ENCODE peak calls at places on chromosomes 6 and 20, in seven cellular contexts. One of them, this sample, is unnamed.

GRCh38 chr6:47168176-47168575 is 126.0 kb upstream of the ADGRF1 start:
- DNase-seq in PC-3: peak; percentile 98
- DNase-seq in CD8-positive, alpha-beta T cell: no peak
- DNase-seq in small intestine: no peak
- DNase-seq in effector memory CD4-positive, alpha-beta T cell: no peak
- DNase-seq in prostate gland: peak; percentile 30
- DNase-seq in GM23248: peak; percentile 95
- DNase-seq in this sample: peak; percentile 65

GRCh38 chr20:23363257-23363649 is 1.3 kb downstream of the GZF1 start:
- DNase-seq in PC-3: no peak
- DNase-seq in CD8-positive, alpha-beta T cell: no peak
- DNase-seq in small intestine: no peak
- DNase-seq in effector memory CD4-positive, alpha-beta T cell: no peak
- DNase-seq in prostate gland: no peak
- DNase-seq in GM23248: peak; percentile 26
- DNase-seq in this sample: peak; percentile 67

GRCh38 chr6:123276439-123277045 is 280.5 kb downstream of the CLVS2 start:
- DNase-seq in PC-3: no peak
- DNase-seq in CD8-positive, alpha-beta T cell: no peak
- DNase-seq in small intestine: no peak
- DNase-seq in effector memory CD4-positive, alpha-beta T cell: no peak
- DNase-seq in prostate gland: no peak
- DNase-seq in GM23248: no peak
- DNase-seq in this sample: no peak

GRCh38 chr20:47768016-47768953 is 17.0 kb downstream of the SULF2 start:
- DNase-seq in PC-3: no peak
- DNase-seq in CD8-positive, alpha-beta T cell: no peak
- DNase-seq in small intestine: peak; percentile 42
- DNase-seq in effector memory CD4-positive, alpha-beta T cell: no peak
- DNase-seq in prostate gland: no peak
- DNase-seq in GM23248: no peak
- DNase-seq in this sample: peak; percentile 92

GRCh38 chr6:50816115-50816675 is 2.5 kb upstream of the TFAP2B start:
- DNase-seq in PC-3: peak; percentile 91
- DNase-seq in CD8-positive, alpha-beta T cell: peak; percentile 53
- DNase-seq in small intestine: peak; percentile 69
- DNase-seq in effector memory CD4-positive, alpha-beta T cell: peak; percentile 25
- DNase-seq in prostate gland: peak; percentile 68
- DNase-seq in GM23248: peak; percentile 80
- DNase-seq in this sample: peak; percentile 54

GRCh38 chr20:44068311-44068710 is 118.7 kb downstream of the JPH2 start:
- DNase-seq in PC-3: no peak
- DNase-seq in CD8-positive, alpha-beta T cell: no peak
- DNase-seq in small intestine: no peak
- DNase-seq in effector memory CD4-positive, alpha-beta T cell: no peak
- DNase-seq in prostate gland: no peak
- DNase-seq in GM23248: no peak
- DNase-seq in this sample: no peak

GRCh38 chr6:143197377-143197776 is 136.7 kb downstream of the AIG1 start:
- DNase-seq in PC-3: no peak
- DNase-seq in CD8-positive, alpha-beta T cell: no peak
- DNase-seq in small intestine: no peak
- DNase-seq in effector memory CD4-positive, alpha-beta T cell: no peak
- DNase-seq in prostate gland: no peak
- DNase-seq in GM23248: peak; percentile 44
- DNase-seq in this sample: no peak

GRCh38 chr6:153272201-153272980 is 141.3 kb upstream of the RGS17 start:
- DNase-seq in PC-3: no peak
- DNase-seq in CD8-positive, alpha-beta T cell: no peak
- DNase-seq in small intestine: no peak
- DNase-seq in effector memory CD4-positive, alpha-beta T cell: no peak
- DNase-seq in prostate gland: no peak
- DNase-seq in GM23248: no peak
- DNase-seq in this sample: no peak

GRCh38 chr6:160881409-160881808 is 110.2 kb upstream of the MAP3K4 start:
- DNase-seq in PC-3: no peak
- DNase-seq in CD8-positive, alpha-beta T cell: no peak
- DNase-seq in small intestine: no peak
- DNase-seq in effector memory CD4-positive, alpha-beta T cell: no peak
- DNase-seq in prostate gland: no peak
- DNase-seq in GM23248: peak; percentile 36
- DNase-seq in this sample: no peak

GRCh38 chr6:30361661-30362060 is 16.7 kb downstream of the RPP21 start:
- DNase-seq in PC-3: no peak
- DNase-seq in CD8-positive, alpha-beta T cell: no peak
- DNase-seq in small intestine: no peak
- DNase-seq in effector memory CD4-positive, alpha-beta T cell: no peak
- DNase-seq in prostate gland: no peak
- DNase-seq in GM23248: no peak
- DNase-seq in this sample: no peak

GRCh38 chr6:127121637-127121960 is 3.1 kb downstream of the RSPO3 start:
- DNase-seq in PC-3: no peak
- DNase-seq in CD8-positive, alpha-beta T cell: no peak
- DNase-seq in small intestine: no peak
- DNase-seq in effector memory CD4-positive, alpha-beta T cell: no peak
- DNase-seq in prostate gland: no peak
- DNase-seq in GM23248: no peak
- DNase-seq in this sample: no peak

GRCh38 chr6:154319231-154319858 is 37.3 kb downstream of the IPCEF1 start:
- DNase-seq in PC-3: peak; percentile 36
- DNase-seq in CD8-positive, alpha-beta T cell: no peak
- DNase-seq in small intestine: no peak
- DNase-seq in effector memory CD4-positive, alpha-beta T cell: no peak
- DNase-seq in prostate gland: no peak
- DNase-seq in GM23248: peak; percentile 65
- DNase-seq in this sample: no peak

GRCh38 chr6:22145823-22146379 is 150.9 kb downstream of the PRL start:
- DNase-seq in PC-3: no peak
- DNase-seq in CD8-positive, alpha-beta T cell: no peak
- DNase-seq in small intestine: no peak
- DNase-seq in effector memory CD4-positive, alpha-beta T cell: no peak
- DNase-seq in prostate gland: no peak
- DNase-seq in GM23248: peak; percentile 73
- DNase-seq in this sample: no peak

DNA sequence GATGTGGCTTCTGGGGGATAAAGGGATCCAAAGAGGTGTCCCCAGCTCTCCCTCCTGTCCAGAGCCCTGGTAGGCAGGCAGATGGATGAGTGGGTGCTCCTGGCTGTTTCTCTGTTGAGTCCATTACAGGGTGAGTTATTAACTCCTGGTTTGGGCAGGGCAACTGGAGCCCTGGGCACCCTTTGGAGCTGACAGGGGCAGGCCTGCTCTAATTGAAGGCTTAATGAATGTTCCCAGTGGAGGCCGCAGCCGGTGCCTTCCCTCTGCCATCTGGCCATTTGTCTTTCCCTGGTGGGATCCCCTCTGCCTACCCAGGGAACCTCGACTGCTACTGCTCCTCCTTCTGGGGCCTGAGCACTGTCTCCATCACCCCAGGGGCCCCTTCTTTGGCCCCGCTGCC is 44.7 kb upstream of the MLN start:
- DNase-seq in PC-3: no peak
- DNase-seq in CD8-positive, alpha-beta T cell: no peak
- DNase-seq in small intestine: peak; percentile 35
- DNase-seq in effector memory CD4-positive, alpha-beta T cell: no peak
- DNase-seq in prostate gland: no peak
- DNase-seq in GM23248: no peak
- DNase-seq in this sample: peak; percentile 16
- H3K27ac ChIP-seq in PC-3: no peak overlapping the region
- H3K27ac ChIP-seq in CD8-positive, alpha-beta T cell: no peak overlapping the region
- H3K27ac ChIP-seq in small intestine: no peak overlapping the region
- H3K27ac ChIP-seq in effector memory CD4-positive, alpha-beta T cell: no peak overlapping the region
- H3K27ac ChIP-seq in prostate gland: no peak overlapping the region
- H3K27ac ChIP-seq in GM23248: no peak overlapping the region
- H3K27ac ChIP-seq in this sample: no peak overlapping the region

DNA sequence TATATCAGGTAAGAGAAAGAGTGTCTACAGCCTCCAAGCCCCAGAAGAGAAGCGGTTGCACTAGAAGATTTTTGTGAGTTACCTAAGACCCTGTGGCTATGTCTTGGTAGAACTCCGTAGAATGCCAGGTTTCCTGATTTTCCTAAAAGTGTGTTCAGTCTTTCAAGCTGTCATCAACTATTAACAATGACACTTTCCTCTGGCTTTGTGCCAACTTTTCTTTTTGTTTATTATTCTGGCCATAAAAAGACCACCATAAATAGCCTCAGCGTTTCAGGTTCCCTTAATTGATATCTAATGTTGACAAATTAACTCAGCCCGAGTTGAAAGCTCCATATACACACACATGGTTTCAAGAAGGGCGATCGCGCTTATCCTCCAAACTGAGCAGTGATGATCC is 1.2 kb downstream of the PAK5 start:
- DNase-seq in PC-3: no peak
- DNase-seq in CD8-positive, alpha-beta T cell: no peak
- DNase-seq in small intestine: no peak
- DNase-seq in effector memory CD4-positive, alpha-beta T cell: no peak
- DNase-seq in prostate gland: no peak
- DNase-seq in GM23248: no peak
- DNase-seq in this sample: no peak
- H3K4me3 ChIP-seq in PC-3: no peak overlapping the region
- H3K4me3 ChIP-seq in CD8-positive, alpha-beta T cell: no peak overlapping the region
- H3K4me3 ChIP-seq in small intestine: no peak overlapping the region
- H3K4me3 ChIP-seq in effector memory CD4-positive, alpha-beta T cell: no peak overlapping the region
- H3K4me3 ChIP-seq in prostate gland: no peak overlapping the region
- H3K4me3 ChIP-seq in GM23248: no peak overlapping the region
- H3K4me3 ChIP-seq in this sample: no peak overlapping the region

GRCh38 chr20:50393242-50393641 is 116.9 kb upstream of the PTPN1 start:
- DNase-seq in PC-3: no peak
- DNase-seq in CD8-positive, alpha-beta T cell: no peak
- DNase-seq in small intestine: no peak
- DNase-seq in effector memory CD4-positive, alpha-beta T cell: no peak
- DNase-seq in prostate gland: no peak
- DNase-seq in GM23248: no peak
- DNase-seq in this sample: no peak

GRCh38 chr20:50395258-50395729 is 114.9 kb upstream of the PTPN1 start:
- DNase-seq in PC-3: peak; percentile 37
- DNase-seq in CD8-positive, alpha-beta T cell: no peak
- DNase-seq in small intestine: no peak
- DNase-seq in effector memory CD4-positive, alpha-beta T cell: no peak
- DNase-seq in prostate gland: peak; percentile 55
- DNase-seq in GM23248: peak; percentile 69
- DNase-seq in this sample: peak; percentile 83

GRCh38 chr20:50392138-50392866 is 117.9 kb upstream of the PTPN1 start:
- DNase-seq in PC-3: no peak
- DNase-seq in CD8-positive, alpha-beta T cell: no peak
- DNase-seq in small intestine: no peak
- DNase-seq in effector memory CD4-positive, alpha-beta T cell: no peak
- DNase-seq in prostate gland: no peak
- DNase-seq in GM23248: no peak
- DNase-seq in this sample: no peak

GRCh38 chr20:50394569-50394968 is 115.6 kb upstream of the PTPN1 start:
- DNase-seq in PC-3: no peak
- DNase-seq in CD8-positive, alpha-beta T cell: no peak
- DNase-seq in small intestine: no peak
- DNase-seq in effector memory CD4-positive, alpha-beta T cell: no peak
- DNase-seq in prostate gland: no peak
- DNase-seq in GM23248: no peak
- DNase-seq in this sample: no peak

DNA sequence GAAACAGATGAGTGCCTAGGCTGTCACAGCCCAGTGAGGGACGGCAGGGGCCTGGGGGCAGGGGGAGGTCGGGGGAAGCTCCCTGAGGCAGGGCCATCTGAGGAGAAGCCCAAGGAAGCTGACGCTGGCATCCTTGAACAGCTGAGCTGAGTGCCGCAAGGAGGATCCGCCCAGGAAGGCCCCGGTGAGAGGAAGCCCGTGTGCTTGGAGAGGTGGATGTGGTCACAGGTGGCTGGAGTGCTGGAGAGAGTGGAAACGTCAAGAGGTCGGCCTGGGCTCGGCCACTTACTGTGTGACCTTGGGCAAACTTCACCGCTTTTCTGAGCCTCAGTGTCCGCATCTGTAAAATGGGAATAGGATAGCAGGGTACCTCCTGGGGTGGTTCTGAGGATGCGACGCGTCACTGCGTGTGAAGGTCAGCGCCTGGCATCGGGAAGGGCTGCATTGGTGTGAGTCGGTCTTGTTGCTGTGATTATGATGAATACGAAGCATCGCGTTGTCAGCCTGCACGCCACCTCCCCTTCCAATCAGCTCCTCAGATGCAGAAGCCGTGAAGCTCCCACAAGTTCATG is 116.1 kb upstream of the PTPN1 start:
- DNase-seq in PC-3: no peak
- DNase-seq in CD8-positive, alpha-beta T cell: no peak
- DNase-seq in small intestine: no peak
- DNase-seq in effector memory CD4-positive, alpha-beta T cell: no peak
- DNase-seq in prostate gland: no peak
- DNase-seq in GM23248: no peak
- DNase-seq in this sample: no peak
- H3K4me1 ChIP-seq in PC-3: peaks cover 14% of the 10 kb centered on the region
- H3K4me1 ChIP-seq in CD8-positive, alpha-beta T cell: no peaks in the 10 kb centered on the region
- H3K4me1 ChIP-seq in small intestine: no peaks in the 10 kb centered on the region
- H3K4me1 ChIP-seq in effector memory CD4-positive, alpha-beta T cell: no peaks in the 10 kb centered on the region
- H3K4me1 ChIP-seq in prostate gland: peaks cover 17% of the 10 kb centered on the region
- H3K4me1 ChIP-seq in GM23248: peaks cover 7% of the 10 kb centered on the region
- H3K4me1 ChIP-seq in this sample: peaks cover 7% of the 10 kb centered on the region

GRCh38 chr6:392441-393390 is 1.2 kb downstream of the IRF4 start:
- DNase-seq in PC-3: no peak
- DNase-seq in CD8-positive, alpha-beta T cell: peak; percentile 41
- DNase-seq in small intestine: no peak
- DNase-seq in effector memory CD4-positive, alpha-beta T cell: no peak
- DNase-seq in prostate gland: no peak
- DNase-seq in GM23248: peak; percentile 24
- DNase-seq in this sample: no peak

GRCh38 chr6:395432-396125 is 4.0 kb downstream of the IRF4 start:
- DNase-seq in PC-3: no peak
- DNase-seq in CD8-positive, alpha-beta T cell: no peak
- DNase-seq in small intestine: no peak
- DNase-seq in effector memory CD4-positive, alpha-beta T cell: no peak
- DNase-seq in prostate gland: no peak
- DNase-seq in GM23248: no peak
- DNase-seq in this sample: no peak

GRCh38 chr6:393391-394221 is 2.1 kb downstream of the IRF4 start:
- DNase-seq in PC-3: no peak
- DNase-seq in CD8-positive, alpha-beta T cell: no peak
- DNase-seq in small intestine: no peak
- DNase-seq in effector memory CD4-positive, alpha-beta T cell: no peak
- DNase-seq in prostate gland: no peak
- DNase-seq in GM23248: no peak
- DNase-seq in this sample: no peak

GRCh38 chr6:396126-396520 is 4.6 kb downstream of the IRF4 start:
- DNase-seq in PC-3: no peak
- DNase-seq in CD8-positive, alpha-beta T cell: no peak
- DNase-seq in small intestine: no peak
- DNase-seq in effector memory CD4-positive, alpha-beta T cell: no peak
- DNase-seq in prostate gland: no peak
- DNase-seq in GM23248: no peak
- DNase-seq in this sample: no peak

DNA sequence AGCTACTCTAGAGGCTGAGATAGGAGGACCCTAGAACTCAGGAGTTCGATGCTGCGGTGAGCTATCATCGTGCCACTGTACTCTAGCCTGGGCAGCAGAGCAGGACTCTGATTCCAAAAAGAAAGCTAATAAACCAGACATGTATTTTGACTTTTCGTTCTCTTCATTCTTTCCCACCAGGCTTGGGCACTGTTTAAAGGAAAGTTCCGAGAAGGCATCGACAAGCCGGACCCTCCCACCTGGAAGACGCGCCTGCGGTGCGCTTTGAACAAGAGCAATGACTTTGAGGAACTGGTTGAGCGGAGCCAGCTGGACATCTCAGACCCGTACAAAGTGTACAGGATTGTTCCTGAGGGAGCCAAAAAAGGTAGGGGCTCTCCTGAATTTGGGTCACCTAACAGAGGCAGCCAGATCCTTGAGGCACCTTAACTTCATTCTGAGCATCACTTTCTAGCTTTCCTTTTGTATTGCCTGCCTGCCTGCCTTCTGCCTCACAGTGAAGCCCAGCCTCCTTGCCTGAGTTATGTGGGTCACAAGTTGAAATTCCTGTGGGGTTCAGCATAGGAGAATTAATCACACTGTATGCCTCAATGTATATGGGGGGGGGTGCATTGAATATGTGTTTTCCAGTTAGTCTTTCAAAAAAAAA is 3.2 kb downstream of the IRF4 start:
- DNase-seq in PC-3: no peak
- DNase-seq in CD8-positive, alpha-beta T cell: no peak
- DNase-seq in small intestine: no peak
- DNase-seq in effector memory CD4-positive, alpha-beta T cell: no peak
- DNase-seq in prostate gland: no peak
- DNase-seq in GM23248: no peak
- DNase-seq in this sample: no peak
- H3K27ac ChIP-seq in PC-3: no peak overlapping the region
- H3K27ac ChIP-seq in CD8-positive, alpha-beta T cell: no peak overlapping the region
- H3K27ac ChIP-seq in small intestine: no peak overlapping the region
- H3K27ac ChIP-seq in effector memory CD4-positive, alpha-beta T cell: no peak overlapping the region
- H3K27ac ChIP-seq in prostate gland: no peak overlapping the region
- H3K27ac ChIP-seq in GM23248: no peak overlapping the region
- H3K27ac ChIP-seq in this sample: no peak overlapping the region

This sample was measured in right cardiac atrium.